ENCODE peak calls at places on chromosomes 2 and 18, in nine cellular contexts. A, X, L, B, Y, J, Q, P and H are unnamed samples.

GRCh38 chr18:74255022-74255658 is 36.6 kb downstream of the CYB5A start:
- DNase-seq in L (no peak), B (no peak), J (no peak), P (peak), Y (no peak), X (peak), Q (no peak), A (no peak), H (no peak)

GRCh38 chr2:101238930-101239759 is 13.5 kb upstream of the CNOT11 start:
- DNase-seq in L (no peak), Q (no peak), B (no peak), Y (no peak), A (no peak), X (no peak), P (no peak), J (peak), H (no peak)

GRCh38 chr18:45103319-45104070 is 422.8 kb downstream of the SETBP1 start:
- DNase-seq in L (no peak), X (no peak), Q (peak), P (no peak), B (peak), A (no peak), Y (no peak), J (no peak), H (no peak)

GRCh38 chr2:150175034-150175433 is 312.4 kb downstream of the RND3 start:
- DNase-seq in B (no peak), P (no peak), L (no peak), J (no peak), A (no peak), Y (no peak), Q (no peak), X (no peak), H (no peak)

GRCh38 chr18:34153711-34154110 is 71.0 kb downstream of the NOL4 start:
- DNase-seq in A (no peak), P (no peak), X (peak), J (no peak), L (no peak), B (no peak), Q (peak), Y (no peak), H (no peak)

GRCh38 chr2:134202361-134202760 is 51.5 kb upstream of the MGAT5 start:
- DNase-seq in L (no peak), X (no peak), B (no peak), P (no peak), Y (no peak), A (no peak), Q (no peak), J (no peak), H (no peak)

GRCh38 chr18:39529358-39529757 is 1963.8 kb upstream of the CELF4 start:
- DNase-seq in L (no peak), X (no peak), J (no peak), Y (no peak), P (no peak), A (no peak), Q (no peak), B (no peak), H (no peak)

GRCh38 chr2:188291617-188292445 is at the start of gene GULP1:
- DNase-seq in J (peak), Q (no peak), Y (peak), A (no peak), X (peak), P (no peak), B (peak), L (peak), H (peak)

GRCh38 chr2:236366406-236366805 is 102.2 kb upstream of the ASB18 start:
- DNase-seq in X (no peak), Q (no peak), A (peak), P (no peak), Y (no peak), L (no peak), J (no peak), B (no peak), H (no peak)

GRCh38 chr2:127360242-127360641 is 27.5 kb downstream of the MAP3K2 start:
- DNase-seq in L (no peak), Y (no peak), J (no peak), Q (no peak), B (no peak), A (no peak), P (no peak), X (no peak), H (no peak)

GRCh38 chr2:96325038-96325883 is at the start of gene ITPRIPL1:
- DNase-seq in X (peak), J (no peak), Y (peak), Q (no peak), B (peak), A (no peak), P (no peak), L (no peak), H (no peak)

GRCh38 chr2:121898483-121898882 is 143.0 kb downstream of the TSN start:
- DNase-seq in Y (no peak), X (peak), B (no peak), L (no peak), P (no peak), Q (no peak), A (no peak), J (no peak), H (no peak)

GRCh38 chr2:103132536-103133217 is 370.8 kb downstream of the TMEM182 start:
- DNase-seq in A (no peak), P (no peak), Y (no peak), Q (no peak), X (no peak), B (no peak), J (no peak), L (no peak), H (no peak)

GRCh38 chr18:72544092-72544886 is at the start of gene CBLN2:
- DNase-seq in A (no peak), L (peak), Y (peak), P (no peak), B (peak), X (peak), J (peak), Q (peak), H (no peak)

GRCh38 chr18:44725300-44726096 is 44.8 kb downstream of the SETBP1 start:
- DNase-seq in P (no peak), Y (no peak), A (no peak), Q (peak), J (no peak), L (no peak), B (peak), X (peak), H (no peak)

GRCh38 chr2:172968061-172968469 is 107.6 kb upstream of the MAP3K20 start:
- DNase-seq in B (no peak), A (no peak), L (no peak), X (peak), J (no peak), Y (no peak), P (peak), Q (no peak), H (peak)

GRCh38 chr2:232482301-232483238 is 5.1 kb downstream of the ECEL1 start:
- DNase-seq in Q (no peak), X (no peak), P (no peak), B (no peak), L (no peak), J (no peak), Y (no peak), A (no peak), H (no peak)

GRCh38 chr2:45891719-45892118 is 240.2 kb downstream of the PRKCE start:
- DNase-seq in A (no peak), X (no peak), Y (no peak), Q (no peak), P (no peak), J (no peak), L (no peak), B (no peak), H (no peak)

GRCh38 chr2:180728928-180729559 is 251.4 kb upstream of the UBE2E3 start:
- DNase-seq in L (no peak), J (no peak), Q (no peak), P (peak), B (no peak), A (no peak), X (peak), Y (no peak), H (no peak)

GRCh38 chr2:194203898-194204297 is 1453.1 kb upstream of the SLC39A10 start:
- DNase-seq in X (peak), L (no peak), Q (no peak), Y (no peak), A (no peak), B (no peak), P (no peak), J (no peak), H (no peak)

GRCh38 chr2:236643480-236643879 is 73.9 kb downstream of the ACKR3 start:
- DNase-seq in A (no peak), J (no peak), P (no peak), X (no peak), Y (no peak), B (no peak), L (no peak), Q (no peak), H (no peak)

GRCh38 chr2:64277101-64277849 is 133.1 kb upstream of the PELI1 start:
- DNase-seq in L (peak), X (no peak), P (no peak), B (no peak), A (peak), Y (no peak), J (no peak), Q (peak), H (no peak)

GRCh38 chr2:127072970-127073369 is 34.0 kb downstream of the BIN1 start:
- DNase-seq in B (no peak), X (no peak), P (no peak), J (no peak), A (no peak), Y (no peak), Q (no peak), L (peak), H (no peak)

GRCh38 chr2:10817413-10817812 is 4.8 kb upstream of the PDIA6 start:
- DNase-seq in Y (no peak), P (no peak), L (no peak), J (no peak), Q (no peak), A (no peak), B (no peak), X (no peak), H (no peak)

GRCh38 chr2:85915606-85916303 is 27.0 kb upstream of the ST3GAL5 start:
- DNase-seq in P (peak), L (no peak), Y (no peak), X (peak), A (no peak), Q (no peak), J (no peak), B (no peak), H (no peak)

GRCh38 chr2:48435909-48436308 is 94.0 kb upstream of the STON1 start:
- DNase-seq in P (no peak), J (no peak), L (no peak), B (no peak), Q (no peak), A (no peak), X (peak), Y (no peak), H (no peak)

GRCh38 chr2:85705680-85706039 is 11.5 kb downstream of the GNLY start:
- DNase-seq in B (no peak), A (no peak), J (no peak), X (peak), P (peak), Q (peak), L (no peak), Y (no peak), H (no peak)

GRCh38 chr2:11955883-11956282 is 209.5 kb downstream of the LPIN1 start:
- DNase-seq in Q (peak), P (no peak), L (no peak), J (no peak), B (no peak), X (no peak), A (no peak), Y (no peak), H (no peak)

GRCh38 chr2:134375935-134376334 is 122.1 kb downstream of the MGAT5 start:
- DNase-seq in L (peak), J (no peak), X (peak), A (no peak), Y (peak), P (peak), B (no peak), Q (no peak), H (no peak)

GRCh38 chr2:201242562-201243277 is 17.6 kb upstream of the CASP8 start:
- DNase-seq in Q (no peak), Y (no peak), P (no peak), B (no peak), J (no peak), A (peak), X (no peak), L (no peak), H (no peak)

GRCh38 chr2:70132244-70133126 is 45.2 kb downstream of the PCBP1 start:
- DNase-seq in Y (no peak), X (peak), A (no peak), L (peak), Q (no peak), P (no peak), B (peak), J (no peak), H (no peak)

GRCh38 chr2:202703091-202703490 is 68.3 kb downstream of the FAM117B start:
- DNase-seq in B (no peak), A (no peak), Q (no peak), X (no peak), J (no peak), Y (no peak), P (no peak), L (no peak), H (no peak)

GRCh38 chr2:127469974-127470373 is 51.7 kb downstream of the PROC start:
- DNase-seq in P (no peak), Q (no peak), L (no peak), J (no peak), A (no peak), B (no peak), X (no peak), Y (no peak), H (no peak)

GRCh38 chr18:43160509-43160908 is 45.0 kb upstream of the RIT2 start:
- DNase-seq in A (no peak), Q (no peak), X (peak), Y (no peak), J (no peak), L (no peak), B (no peak), P (no peak), H (no peak)

GRCh38 chr2:241443486-241444223 is 64.7 kb downstream of the STK25 start:
- DNase-seq in Y (no peak), L (no peak), P (no peak), Q (peak), A (no peak), J (no peak), X (peak), B (peak), H (no peak)

GRCh38 chr18:74468547-74469014 is 11.5 kb upstream of the DIPK1C start:
- DNase-seq in L (no peak), X (peak), Y (no peak), A (no peak), J (no peak), P (no peak), B (no peak), Q (no peak), H (no peak)

GRCh38 chr2:230085201-230085600 is 16.5 kb upstream of the SLC16A14 start:
- DNase-seq in B (no peak), P (no peak), X (peak), L (no peak), Y (no peak), Q (peak), J (no peak), A (peak), H (no peak)

GRCh38 chr18:75456277-75456676 is 28.8 kb upstream of the SMIM21 start:
- DNase-seq in J (no peak), L (no peak), Y (no peak), X (peak), Q (no peak), P (no peak), A (no peak), B (no peak), H (no peak)

GRCh38 chr2:43239981-43240761 is 13.8 kb upstream of the ZFP36L2 start:
- DNase-seq in P (no peak), J (no peak), Y (no peak), A (no peak), L (no peak), X (no peak), Q (no peak), B (peak), H (no peak)
- TF ChIP-seq CTCF in P (peak), J (no peak), Y (peak), A (no peak), L (no peak), X (peak), Q (no peak), B (peak), H (no peak)

DNA sequence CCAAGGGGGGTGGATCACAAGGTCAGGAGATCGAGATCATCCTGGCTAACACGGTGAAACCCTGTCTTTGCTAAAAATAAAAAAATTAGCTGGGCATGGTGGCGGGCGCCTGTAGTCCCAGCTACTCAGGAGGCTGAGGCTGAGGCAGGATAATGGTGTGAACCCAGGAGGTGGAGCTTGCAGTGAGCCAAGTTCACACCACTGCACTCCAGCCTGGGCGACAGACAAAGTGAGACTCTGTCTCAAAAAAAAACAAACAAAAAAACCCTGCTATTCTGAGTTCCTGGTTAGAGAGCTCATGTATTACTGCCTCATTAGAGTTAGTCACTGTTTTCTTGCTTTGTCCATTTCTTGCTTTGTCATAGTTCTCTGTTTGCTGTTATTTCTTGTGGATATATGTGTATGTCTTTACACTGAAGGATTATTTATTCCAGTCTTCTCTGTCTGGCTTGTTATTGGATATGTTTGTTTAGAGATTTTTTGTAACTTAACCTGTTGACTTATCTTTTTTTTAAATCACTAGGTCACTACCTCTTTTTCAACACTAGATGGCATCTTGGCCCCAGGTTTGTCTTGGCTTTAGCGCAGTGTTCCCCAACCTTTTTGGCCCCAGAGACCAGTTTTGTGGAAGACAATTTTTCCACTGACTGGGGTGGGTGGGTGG is 17.0 kb downstream of the TTLL4 start:
- DNase-seq in A (no peak), P (no peak), Q (no peak), Y (no peak), X (peak), J (no peak), L (no peak), B (no peak), H (no peak)
- TF ChIP-seq CTCF in A (peak), P (peak), Q (peak), Y (peak), X (peak), J (peak), L (peak), B (peak), H (peak)

DNA sequence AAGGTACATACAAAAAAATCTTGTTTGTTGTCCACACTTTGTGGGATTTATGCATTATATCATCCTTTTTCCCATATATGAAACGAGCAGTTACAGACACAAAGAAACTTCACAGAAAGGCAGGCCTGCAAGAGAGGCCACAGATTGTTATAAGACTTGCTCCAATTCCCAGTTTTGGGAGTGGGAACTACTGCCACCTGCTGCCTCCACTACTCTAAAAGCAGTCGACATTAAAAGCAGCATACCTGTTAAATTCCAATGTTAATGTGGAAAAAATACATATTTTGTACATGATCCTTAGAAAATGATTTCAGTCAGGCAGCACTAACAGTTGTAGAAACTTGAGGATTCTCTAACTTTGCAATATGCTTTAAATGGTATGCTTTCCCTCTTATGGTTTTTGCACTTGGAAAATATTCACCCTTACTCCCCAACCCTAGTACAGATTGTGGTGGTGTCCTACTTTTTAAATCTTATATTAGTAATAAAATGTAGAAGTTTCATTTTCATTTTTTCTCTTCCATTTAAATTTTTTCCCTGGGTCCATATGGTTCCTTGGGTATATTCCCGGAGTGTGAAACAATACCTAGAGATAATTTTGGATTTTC is 37.9 kb downstream of the SLC38A11 start:
- DNase-seq in Q (no peak), L (peak), B (no peak), X (peak), J (peak), P (no peak), Y (peak), A (no peak), H (no peak)
- TF ChIP-seq CTCF in Q (no peak), L (peak), B (no peak), X (peak), J (peak), P (peak), Y (peak), A (peak), H (peak)

DNA sequence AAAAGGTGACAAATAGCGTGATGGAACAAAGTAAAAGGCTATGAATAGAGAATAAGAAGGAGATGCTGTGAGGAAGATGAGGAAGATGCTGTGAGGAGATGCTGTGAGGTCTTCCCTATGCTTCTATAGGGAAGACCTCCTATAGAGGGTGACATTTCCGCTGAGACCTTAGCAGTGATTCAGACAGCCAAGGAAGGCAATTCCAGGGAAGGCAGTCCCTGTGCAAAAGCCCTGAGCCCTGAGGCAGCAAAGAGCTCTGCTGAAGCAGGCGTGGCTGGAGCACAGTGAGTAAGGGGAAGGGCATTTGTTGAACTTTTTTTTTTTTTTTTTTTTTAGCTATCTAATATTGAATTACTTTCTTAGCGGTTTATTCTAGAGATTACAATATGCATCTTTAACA is 142.7 kb upstream of the FOSL2 start:
- DNase-seq in L (no peak), X (peak), J (no peak), P (peak), Y (no peak), B (no peak), A (no peak), Q (no peak), H (peak)
- TF ChIP-seq CTCF in L (no peak), X (no peak), J (no peak), P (no peak), Y (no peak), B (no peak), A (no peak), Q (no peak), H (no peak)

GRCh38 chr2:19851116-19851515 is 50.7 kb downstream of the TTC32 start:
- DNase-seq in B (no peak), X (no peak), Y (no peak), L (no peak), A (no peak), P (no peak), J (no peak), Q (no peak), H (peak)
- TF ChIP-seq CTCF in B (no peak), X (peak), Y (peak), L (no peak), A (no peak), P (peak), J (peak), Q (no peak), H (peak)